ENCODE peak calls at places on chromosomes 13 and 19, in nine cellular contexts. One of them, this sample, is unnamed.

GRCh38 chr13:33471182-33471581 is 185.6 kb upstream of the STARD13 start:
- DNase-seq in non-pigmented ciliary epithelial cell: no peak
- DNase-seq in HuH-7.5: no peak
- DNase-seq in GM12892: no peak
- DNase-seq in tibial nerve: no peak
- DNase-seq in right lobe of liver: no peak
- DNase-seq in epithelial cell of esophagus: peak; percentile 73
- DNase-seq in stimulated activated CD4-positive, alpha-beta T cell treated with anti-CD3 and anti-CD28 coated beads, Interleukin-15, amount 100 ng/mL, for 1 hour: no peak
- DNase-seq in AG20443: no peak
- DNase-seq in this sample: no peak

GRCh38 chr13:21033866-21034601 is 27.4 kb downstream of the LATS2 start:
- DNase-seq in GM12892: no peak
- DNase-seq in tibial nerve: no peak
- DNase-seq in AG20443: peak; percentile 59
- DNase-seq in non-pigmented ciliary epithelial cell: no peak
- DNase-seq in HuH-7.5: no peak
- DNase-seq in right lobe of liver: no peak
- DNase-seq in epithelial cell of esophagus: peak; percentile 36
- DNase-seq in stimulated activated CD4-positive, alpha-beta T cell treated with anti-CD3 and anti-CD28 coated beads, Interleukin-15, amount 100 ng/mL, for 1 hour: no peak
- DNase-seq in this sample: no peak

GRCh38 chr13:108084840-108085239 is 130.5 kb downstream of the LIG4 start:
- DNase-seq in right lobe of liver: no peak
- DNase-seq in GM12892: no peak
- DNase-seq in tibial nerve: no peak
- DNase-seq in AG20443: no peak
- DNase-seq in non-pigmented ciliary epithelial cell: no peak
- DNase-seq in stimulated activated CD4-positive, alpha-beta T cell treated with anti-CD3 and anti-CD28 coated beads, Interleukin-15, amount 100 ng/mL, for 1 hour: no peak
- DNase-seq in epithelial cell of esophagus: no peak
- DNase-seq in HuH-7.5: no peak
- DNase-seq in this sample: no peak

GRCh38 chr19:40601061-40601973 is at the start of gene LTBP4:
- DNase-seq in epithelial cell of esophagus: peak; percentile 53
- DNase-seq in stimulated activated CD4-positive, alpha-beta T cell treated with anti-CD3 and anti-CD28 coated beads, Interleukin-15, amount 100 ng/mL, for 1 hour: no peak
- DNase-seq in HuH-7.5: peak; percentile 30
- DNase-seq in AG20443: peak; percentile 43
- DNase-seq in right lobe of liver: no peak
- DNase-seq in GM12892: no peak
- DNase-seq in tibial nerve: no peak
- DNase-seq in non-pigmented ciliary epithelial cell: no peak
- DNase-seq in this sample: no peak

GRCh38 chr19:10399878-10400277 is 3.5 kb downstream of the CDC37 start:
- DNase-seq in non-pigmented ciliary epithelial cell: no peak
- DNase-seq in epithelial cell of esophagus: no peak
- DNase-seq in right lobe of liver: no peak
- DNase-seq in HuH-7.5: no peak
- DNase-seq in tibial nerve: no peak
- DNase-seq in GM12892: no peak
- DNase-seq in AG20443: no peak
- DNase-seq in stimulated activated CD4-positive, alpha-beta T cell treated with anti-CD3 and anti-CD28 coated beads, Interleukin-15, amount 100 ng/mL, for 1 hour: no peak
- DNase-seq in this sample: no peak

GRCh38 chr19:48714759-48715261 is 4.7 kb downstream of the MAMSTR start:
- DNase-seq in GM12892: no peak
- DNase-seq in stimulated activated CD4-positive, alpha-beta T cell treated with anti-CD3 and anti-CD28 coated beads, Interleukin-15, amount 100 ng/mL, for 1 hour: no peak
- DNase-seq in epithelial cell of esophagus: no peak
- DNase-seq in tibial nerve: no peak
- DNase-seq in AG20443: no peak
- DNase-seq in right lobe of liver: no peak
- DNase-seq in non-pigmented ciliary epithelial cell: no peak
- DNase-seq in HuH-7.5: no peak
- DNase-seq in this sample: no peak

GRCh38 chr19:11273288-11273687 is 11.0 kb upstream of the DOCK6 start:
- DNase-seq in epithelial cell of esophagus: peak; percentile 38
- DNase-seq in non-pigmented ciliary epithelial cell: no peak
- DNase-seq in stimulated activated CD4-positive, alpha-beta T cell treated with anti-CD3 and anti-CD28 coated beads, Interleukin-15, amount 100 ng/mL, for 1 hour: no peak
- DNase-seq in GM12892: no peak
- DNase-seq in tibial nerve: no peak
- DNase-seq in AG20443: no peak
- DNase-seq in right lobe of liver: no peak
- DNase-seq in HuH-7.5: no peak
- DNase-seq in this sample: no peak

GRCh38 chr19:28940751-28941500 is 272.0 kb downstream of the UQCRFS1 start:
- DNase-seq in tibial nerve: no peak
- DNase-seq in non-pigmented ciliary epithelial cell: no peak
- DNase-seq in stimulated activated CD4-positive, alpha-beta T cell treated with anti-CD3 and anti-CD28 coated beads, Interleukin-15, amount 100 ng/mL, for 1 hour: no peak
- DNase-seq in epithelial cell of esophagus: no peak
- DNase-seq in right lobe of liver: no peak
- DNase-seq in HuH-7.5: no peak
- DNase-seq in AG20443: peak; percentile 70
- DNase-seq in GM12892: no peak
- DNase-seq in this sample: no peak

GRCh38 chr13:27860743-27861142 is 59.1 kb upstream of the PDX1 start:
- DNase-seq in HuH-7.5: no peak
- DNase-seq in epithelial cell of esophagus: no peak
- DNase-seq in non-pigmented ciliary epithelial cell: no peak
- DNase-seq in stimulated activated CD4-positive, alpha-beta T cell treated with anti-CD3 and anti-CD28 coated beads, Interleukin-15, amount 100 ng/mL, for 1 hour: no peak
- DNase-seq in AG20443: no peak
- DNase-seq in right lobe of liver: no peak
- DNase-seq in GM12892: no peak
- DNase-seq in tibial nerve: no peak
- DNase-seq in this sample: no peak

GRCh38 chr13:24654741-24655140 is 25.5 kb upstream of the ATP12A start:
- DNase-seq in tibial nerve: no peak
- DNase-seq in GM12892: no peak
- DNase-seq in epithelial cell of esophagus: no peak
- DNase-seq in AG20443: peak; percentile 75
- DNase-seq in stimulated activated CD4-positive, alpha-beta T cell treated with anti-CD3 and anti-CD28 coated beads, Interleukin-15, amount 100 ng/mL, for 1 hour: no peak
- DNase-seq in right lobe of liver: no peak
- DNase-seq in HuH-7.5: no peak
- DNase-seq in non-pigmented ciliary epithelial cell: no peak
- DNase-seq in this sample: no peak

GRCh38 chr19:19526581-19527370 is 1.9 kb upstream of the YJEFN3 start:
- DNase-seq in right lobe of liver: no peak
- DNase-seq in tibial nerve: no peak
- DNase-seq in epithelial cell of esophagus: no peak
- DNase-seq in stimulated activated CD4-positive, alpha-beta T cell treated with anti-CD3 and anti-CD28 coated beads, Interleukin-15, amount 100 ng/mL, for 1 hour: no peak
- DNase-seq in GM12892: no peak
- DNase-seq in AG20443: no peak
- DNase-seq in non-pigmented ciliary epithelial cell: no peak
- DNase-seq in HuH-7.5: no peak
- DNase-seq in this sample: no peak

GRCh38 chr19:16141043-16141442 is 2.4 kb upstream of the HSH2D start:
- DNase-seq in AG20443: no peak
- DNase-seq in GM12892: peak; percentile 52
- DNase-seq in right lobe of liver: no peak
- DNase-seq in epithelial cell of esophagus: no peak
- DNase-seq in non-pigmented ciliary epithelial cell: no peak
- DNase-seq in tibial nerve: no peak
- DNase-seq in HuH-7.5: no peak
- DNase-seq in stimulated activated CD4-positive, alpha-beta T cell treated with anti-CD3 and anti-CD28 coated beads, Interleukin-15, amount 100 ng/mL, for 1 hour: no peak
- DNase-seq in this sample: no peak

GRCh38 chr13:42009057-42009456 is 39.4 kb upstream of the DGKH start:
- DNase-seq in AG20443: no peak
- DNase-seq in HuH-7.5: no peak
- DNase-seq in right lobe of liver: no peak
- DNase-seq in epithelial cell of esophagus: no peak
- DNase-seq in GM12892: no peak
- DNase-seq in tibial nerve: no peak
- DNase-seq in stimulated activated CD4-positive, alpha-beta T cell treated with anti-CD3 and anti-CD28 coated beads, Interleukin-15, amount 100 ng/mL, for 1 hour: no peak
- DNase-seq in non-pigmented ciliary epithelial cell: no peak
- DNase-seq in this sample: no peak

GRCh38 chr13:30346159-30346788 is 38.9 kb upstream of the KATNAL1 start:
- DNase-seq in non-pigmented ciliary epithelial cell: no peak
- DNase-seq in stimulated activated CD4-positive, alpha-beta T cell treated with anti-CD3 and anti-CD28 coated beads, Interleukin-15, amount 100 ng/mL, for 1 hour: peak; percentile 9
- DNase-seq in epithelial cell of esophagus: no peak
- DNase-seq in GM12892: no peak
- DNase-seq in AG20443: no peak
- DNase-seq in HuH-7.5: no peak
- DNase-seq in right lobe of liver: no peak
- DNase-seq in tibial nerve: no peak
- DNase-seq in this sample: no peak

GRCh38 chr13:104314926-104315535 is 1248.8 kb upstream of the SLC10A2 start:
- DNase-seq in stimulated activated CD4-positive, alpha-beta T cell treated with anti-CD3 and anti-CD28 coated beads, Interleukin-15, amount 100 ng/mL, for 1 hour: no peak
- DNase-seq in non-pigmented ciliary epithelial cell: peak; percentile 9
- DNase-seq in right lobe of liver: no peak
- DNase-seq in AG20443: no peak
- DNase-seq in epithelial cell of esophagus: peak; percentile 53
- DNase-seq in GM12892: no peak
- DNase-seq in tibial nerve: no peak
- DNase-seq in HuH-7.5: no peak
- DNase-seq in this sample: no peak

GRCh38 chr13:43990021-43990420 is 110.3 kb downstream of the LACC1 start:
- DNase-seq in stimulated activated CD4-positive, alpha-beta T cell treated with anti-CD3 and anti-CD28 coated beads, Interleukin-15, amount 100 ng/mL, for 1 hour: no peak
- DNase-seq in right lobe of liver: no peak
- DNase-seq in AG20443: no peak
- DNase-seq in tibial nerve: no peak
- DNase-seq in GM12892: no peak
- DNase-seq in HuH-7.5: no peak
- DNase-seq in epithelial cell of esophagus: no peak
- DNase-seq in non-pigmented ciliary epithelial cell: no peak
- DNase-seq in this sample: no peak

GRCh38 chr19:47598407-47599349 is 10.3 kb upstream of the BICRA start:
- DNase-seq in GM12892: no peak
- DNase-seq in tibial nerve: peak; percentile 64
- DNase-seq in non-pigmented ciliary epithelial cell: peak; percentile 86
- DNase-seq in epithelial cell of esophagus: peak; percentile 93
- DNase-seq in right lobe of liver: no peak
- DNase-seq in HuH-7.5: no peak
- DNase-seq in AG20443: peak; percentile 93
- DNase-seq in stimulated activated CD4-positive, alpha-beta T cell treated with anti-CD3 and anti-CD28 coated beads, Interleukin-15, amount 100 ng/mL, for 1 hour: no peak
- DNase-seq in this sample: no peak

GRCh38 chr13:32246468-32246867 is 68.7 kb downstream of the ZAR1L start:
- DNase-seq in tibial nerve: peak; percentile 50
- DNase-seq in GM12892: peak; percentile 25
- DNase-seq in stimulated activated CD4-positive, alpha-beta T cell treated with anti-CD3 and anti-CD28 coated beads, Interleukin-15, amount 100 ng/mL, for 1 hour: no peak
- DNase-seq in HuH-7.5: peak; percentile 26
- DNase-seq in right lobe of liver: peak; percentile 64
- DNase-seq in non-pigmented ciliary epithelial cell: peak; percentile 48
- DNase-seq in epithelial cell of esophagus: peak; percentile 63
- DNase-seq in AG20443: peak; percentile 82
- DNase-seq in this sample: peak; percentile 70

GRCh38 chr13:42218576-42218975 is 53.4 kb upstream of the AKAP11 start:
- DNase-seq in epithelial cell of esophagus: peak; percentile 9
- DNase-seq in HuH-7.5: no peak
- DNase-seq in right lobe of liver: no peak
- DNase-seq in tibial nerve: no peak
- DNase-seq in stimulated activated CD4-positive, alpha-beta T cell treated with anti-CD3 and anti-CD28 coated beads, Interleukin-15, amount 100 ng/mL, for 1 hour: no peak
- DNase-seq in AG20443: no peak
- DNase-seq in GM12892: no peak
- DNase-seq in non-pigmented ciliary epithelial cell: no peak
- DNase-seq in this sample: no peak

GRCh38 chr19:4871711-4872110 is 4.2 kb upstream of the PLIN3 start:
- DNase-seq in HuH-7.5: no peak
- DNase-seq in GM12892: no peak
- DNase-seq in non-pigmented ciliary epithelial cell: no peak
- DNase-seq in epithelial cell of esophagus: no peak
- DNase-seq in tibial nerve: no peak
- DNase-seq in right lobe of liver: no peak
- DNase-seq in AG20443: no peak
- DNase-seq in stimulated activated CD4-positive, alpha-beta T cell treated with anti-CD3 and anti-CD28 coated beads, Interleukin-15, amount 100 ng/mL, for 1 hour: no peak
- DNase-seq in this sample: no peak

GRCh38 chr13:51645154-51645650 is 60.9 kb downstream of the WDFY2 start:
- DNase-seq in right lobe of liver: no peak
- DNase-seq in GM12892: no peak
- DNase-seq in stimulated activated CD4-positive, alpha-beta T cell treated with anti-CD3 and anti-CD28 coated beads, Interleukin-15, amount 100 ng/mL, for 1 hour: no peak
- DNase-seq in tibial nerve: no peak
- DNase-seq in non-pigmented ciliary epithelial cell: no peak
- DNase-seq in epithelial cell of esophagus: peak; percentile 59
- DNase-seq in AG20443: peak; percentile 76
- DNase-seq in HuH-7.5: no peak
- DNase-seq in this sample: no peak

GRCh38 chr19:44737238-44738160 is 11.0 kb upstream of the BCL3 start:
- DNase-seq in AG20443: no peak
- DNase-seq in non-pigmented ciliary epithelial cell: no peak
- DNase-seq in stimulated activated CD4-positive, alpha-beta T cell treated with anti-CD3 and anti-CD28 coated beads, Interleukin-15, amount 100 ng/mL, for 1 hour: no peak
- DNase-seq in tibial nerve: no peak
- DNase-seq in right lobe of liver: peak; percentile 77
- DNase-seq in GM12892: no peak
- DNase-seq in HuH-7.5: no peak
- DNase-seq in epithelial cell of esophagus: peak; percentile 27
- DNase-seq in this sample: no peak

GRCh38 chr13:94033098-94033497 is 446.4 kb downstream of the DCT start:
- DNase-seq in right lobe of liver: no peak
- DNase-seq in AG20443: no peak
- DNase-seq in epithelial cell of esophagus: no peak
- DNase-seq in tibial nerve: no peak
- DNase-seq in stimulated activated CD4-positive, alpha-beta T cell treated with anti-CD3 and anti-CD28 coated beads, Interleukin-15, amount 100 ng/mL, for 1 hour: no peak
- DNase-seq in GM12892: no peak
- DNase-seq in non-pigmented ciliary epithelial cell: no peak
- DNase-seq in HuH-7.5: no peak
- DNase-seq in this sample: no peak

GRCh38 chr13:90846956-90847355 is 500.5 kb upstream of the MIR17HG start:
- DNase-seq in non-pigmented ciliary epithelial cell: no peak
- DNase-seq in HuH-7.5: no peak
- DNase-seq in right lobe of liver: no peak
- DNase-seq in tibial nerve: no peak
- DNase-seq in stimulated activated CD4-positive, alpha-beta T cell treated with anti-CD3 and anti-CD28 coated beads, Interleukin-15, amount 100 ng/mL, for 1 hour: no peak
- DNase-seq in epithelial cell of esophagus: no peak
- DNase-seq in GM12892: no peak
- DNase-seq in AG20443: no peak
- DNase-seq in this sample: peak; percentile 96

GRCh38 chr19:5313307-5313706 is 27.3 kb downstream of the PTPRS start:
- DNase-seq in stimulated activated CD4-positive, alpha-beta T cell treated with anti-CD3 and anti-CD28 coated beads, Interleukin-15, amount 100 ng/mL, for 1 hour: no peak
- DNase-seq in right lobe of liver: no peak
- DNase-seq in tibial nerve: no peak
- DNase-seq in AG20443: no peak
- DNase-seq in HuH-7.5: no peak
- DNase-seq in non-pigmented ciliary epithelial cell: no peak
- DNase-seq in epithelial cell of esophagus: no peak
- DNase-seq in GM12892: no peak
- DNase-seq in this sample: no peak

GRCh38 chr19:13621413-13621812 is 115.1 kb upstream of the CACNA1A start:
- DNase-seq in GM12892: no peak
- DNase-seq in stimulated activated CD4-positive, alpha-beta T cell treated with anti-CD3 and anti-CD28 coated beads, Interleukin-15, amount 100 ng/mL, for 1 hour: no peak
- DNase-seq in AG20443: peak; percentile 90
- DNase-seq in right lobe of liver: no peak
- DNase-seq in non-pigmented ciliary epithelial cell: peak; percentile 72
- DNase-seq in epithelial cell of esophagus: peak; percentile 78
- DNase-seq in tibial nerve: no peak
- DNase-seq in HuH-7.5: no peak
- DNase-seq in this sample: no peak

GRCh38 chr19:10118960-10119359 is 739 bp downstream of the EIF3G start:
- DNase-seq in HuH-7.5: no peak
- DNase-seq in GM12892: no peak
- DNase-seq in AG20443: peak; percentile 10
- DNase-seq in epithelial cell of esophagus: no peak
- DNase-seq in right lobe of liver: no peak
- DNase-seq in non-pigmented ciliary epithelial cell: no peak
- DNase-seq in stimulated activated CD4-positive, alpha-beta T cell treated with anti-CD3 and anti-CD28 coated beads, Interleukin-15, amount 100 ng/mL, for 1 hour: no peak
- DNase-seq in tibial nerve: no peak
- DNase-seq in this sample: no peak

GRCh38 chr13:23644527-23644926 is 74.3 kb downstream of the TNFRSF19 start:
- DNase-seq in GM12892: no peak
- DNase-seq in HuH-7.5: no peak
- DNase-seq in epithelial cell of esophagus: no peak
- DNase-seq in tibial nerve: no peak
- DNase-seq in non-pigmented ciliary epithelial cell: peak; percentile 85
- DNase-seq in stimulated activated CD4-positive, alpha-beta T cell treated with anti-CD3 and anti-CD28 coated beads, Interleukin-15, amount 100 ng/mL, for 1 hour: no peak
- DNase-seq in right lobe of liver: no peak
- DNase-seq in AG20443: no peak
- DNase-seq in this sample: no peak

GRCh38 chr19:55149078-55150003 is at the start of gene TNNT1:
- DNase-seq in GM12892: no peak
- DNase-seq in epithelial cell of esophagus: no peak
- DNase-seq in tibial nerve: no peak
- DNase-seq in AG20443: no peak
- DNase-seq in HuH-7.5: no peak
- DNase-seq in stimulated activated CD4-positive, alpha-beta T cell treated with anti-CD3 and anti-CD28 coated beads, Interleukin-15, amount 100 ng/mL, for 1 hour: no peak
- DNase-seq in non-pigmented ciliary epithelial cell: no peak
- DNase-seq in right lobe of liver: no peak
- DNase-seq in this sample: no peak

GRCh38 chr19:31285744-31286143 is 63.5 kb downstream of the TSHZ3 start:
- DNase-seq in stimulated activated CD4-positive, alpha-beta T cell treated with anti-CD3 and anti-CD28 coated beads, Interleukin-15, amount 100 ng/mL, for 1 hour: no peak
- DNase-seq in right lobe of liver: no peak
- DNase-seq in non-pigmented ciliary epithelial cell: no peak
- DNase-seq in epithelial cell of esophagus: no peak
- DNase-seq in tibial nerve: no peak
- DNase-seq in AG20443: peak; percentile 71
- DNase-seq in GM12892: no peak
- DNase-seq in HuH-7.5: no peak
- DNase-seq in this sample: no peak

GRCh38 chr13:51270606-51271005 is 48.4 kb downstream of the FAM124A start:
- DNase-seq in HuH-7.5: no peak
- DNase-seq in right lobe of liver: no peak
- DNase-seq in GM12892: no peak
- DNase-seq in AG20443: no peak
- DNase-seq in epithelial cell of esophagus: no peak
- DNase-seq in non-pigmented ciliary epithelial cell: no peak
- DNase-seq in tibial nerve: no peak
- DNase-seq in stimulated activated CD4-positive, alpha-beta T cell treated with anti-CD3 and anti-CD28 coated beads, Interleukin-15, amount 100 ng/mL, for 1 hour: no peak
- DNase-seq in this sample: no peak